ENCODE peak calls at places on chromosomes 13 and 19, in eight cellular contexts. One of them, this sample, is unnamed.
A peak's percentile ranks its signal among the peaks of the same experiment; 100 is the strongest.

GRCh38 chr13:106372199-106373160 is 163.0 kb downstream of the EFNB2 start:
- DNase-seq in cardiac muscle cell: no peak
- DNase-seq in lower lobe of right lung: no peak
- DNase-seq in bronchial epithelial cell: peak; percentile 61
- DNase-seq in CD4-positive, alpha-beta T cell: no peak
- DNase-seq in fibroblast of pulmonary artery: peak; percentile 59
- DNase-seq in GM23338: no peak
- DNase-seq in AG04450: no peak
- DNase-seq in this sample: peak; percentile 42

GRCh38 chr13:73672492-73672891 is 461.7 kb downstream of the KLF12 start:
- DNase-seq in lower lobe of right lung: no peak
- DNase-seq in bronchial epithelial cell: peak; percentile 64
- DNase-seq in AG04450: no peak
- DNase-seq in fibroblast of pulmonary artery: no peak
- DNase-seq in CD4-positive, alpha-beta T cell: no peak
- DNase-seq in GM23338: no peak
- DNase-seq in cardiac muscle cell: no peak
- DNase-seq in this sample: peak; percentile 5

GRCh38 chr13:35953537-35954206 is 177.5 kb downstream of the DCLK1 start:
- DNase-seq in GM23338: peak; percentile 92
- DNase-seq in bronchial epithelial cell: peak; percentile 58
- DNase-seq in cardiac muscle cell: peak; percentile 71
- DNase-seq in lower lobe of right lung: peak; percentile 44
- DNase-seq in fibroblast of pulmonary artery: peak; percentile 96
- DNase-seq in CD4-positive, alpha-beta T cell: no peak
- DNase-seq in AG04450: peak; percentile 79
- DNase-seq in this sample: peak; percentile 96

GRCh38 chr19:7013678-7014077 is 7.6 kb downstream of the MBD3L2B start:
- DNase-seq in fibroblast of pulmonary artery: peak; percentile 23
- DNase-seq in AG04450: no peak
- DNase-seq in lower lobe of right lung: no peak
- DNase-seq in GM23338: no peak
- DNase-seq in cardiac muscle cell: no peak
- DNase-seq in bronchial epithelial cell: peak; percentile 66
- DNase-seq in CD4-positive, alpha-beta T cell: no peak
- DNase-seq in this sample: peak; percentile 60

GRCh38 chr13:84844473-84844872 is 954.7 kb downstream of the SLITRK6 start:
- DNase-seq in fibroblast of pulmonary artery: peak; percentile 16
- DNase-seq in cardiac muscle cell: peak; percentile 20
- DNase-seq in lower lobe of right lung: no peak
- DNase-seq in bronchial epithelial cell: peak; percentile 33
- DNase-seq in AG04450: no peak
- DNase-seq in CD4-positive, alpha-beta T cell: no peak
- DNase-seq in GM23338: peak; percentile 53
- DNase-seq in this sample: no peak

GRCh38 chr13:30312859-30313258 is 5.5 kb upstream of the KATNAL1 start:
- DNase-seq in GM23338: no peak
- DNase-seq in bronchial epithelial cell: no peak
- DNase-seq in fibroblast of pulmonary artery: peak; percentile 70
- DNase-seq in lower lobe of right lung: no peak
- DNase-seq in CD4-positive, alpha-beta T cell: no peak
- DNase-seq in cardiac muscle cell: no peak
- DNase-seq in AG04450: no peak
- DNase-seq in this sample: peak; percentile 77

GRCh38 chr13:51425410-51426042 is 27.3 kb downstream of the INTS6 start:
- DNase-seq in bronchial epithelial cell: peak; percentile 20
- DNase-seq in AG04450: no peak
- DNase-seq in GM23338: peak; percentile 25
- DNase-seq in cardiac muscle cell: no peak
- DNase-seq in fibroblast of pulmonary artery: peak; percentile 69
- DNase-seq in CD4-positive, alpha-beta T cell: no peak
- DNase-seq in lower lobe of right lung: no peak
- DNase-seq in this sample: peak; percentile 59

GRCh38 chr19:47598407-47599349 is 10.3 kb upstream of the BICRA start:
- DNase-seq in cardiac muscle cell: peak; percentile 67
- DNase-seq in CD4-positive, alpha-beta T cell: no peak
- DNase-seq in GM23338: peak; percentile 97
- DNase-seq in AG04450: peak; percentile 89
- DNase-seq in lower lobe of right lung: no peak
- DNase-seq in bronchial epithelial cell: peak; percentile 92
- DNase-seq in fibroblast of pulmonary artery: peak; percentile 95
- DNase-seq in this sample: peak; percentile 96

GRCh38 chr13:36526897-36527296 is 94.6 kb downstream of the CCNA1 start:
- DNase-seq in CD4-positive, alpha-beta T cell: no peak
- DNase-seq in GM23338: peak; percentile 21
- DNase-seq in bronchial epithelial cell: peak; percentile 22
- DNase-seq in lower lobe of right lung: peak; percentile 50
- DNase-seq in cardiac muscle cell: no peak
- DNase-seq in AG04450: no peak
- DNase-seq in fibroblast of pulmonary artery: no peak
- DNase-seq in this sample: no peak

DNA sequence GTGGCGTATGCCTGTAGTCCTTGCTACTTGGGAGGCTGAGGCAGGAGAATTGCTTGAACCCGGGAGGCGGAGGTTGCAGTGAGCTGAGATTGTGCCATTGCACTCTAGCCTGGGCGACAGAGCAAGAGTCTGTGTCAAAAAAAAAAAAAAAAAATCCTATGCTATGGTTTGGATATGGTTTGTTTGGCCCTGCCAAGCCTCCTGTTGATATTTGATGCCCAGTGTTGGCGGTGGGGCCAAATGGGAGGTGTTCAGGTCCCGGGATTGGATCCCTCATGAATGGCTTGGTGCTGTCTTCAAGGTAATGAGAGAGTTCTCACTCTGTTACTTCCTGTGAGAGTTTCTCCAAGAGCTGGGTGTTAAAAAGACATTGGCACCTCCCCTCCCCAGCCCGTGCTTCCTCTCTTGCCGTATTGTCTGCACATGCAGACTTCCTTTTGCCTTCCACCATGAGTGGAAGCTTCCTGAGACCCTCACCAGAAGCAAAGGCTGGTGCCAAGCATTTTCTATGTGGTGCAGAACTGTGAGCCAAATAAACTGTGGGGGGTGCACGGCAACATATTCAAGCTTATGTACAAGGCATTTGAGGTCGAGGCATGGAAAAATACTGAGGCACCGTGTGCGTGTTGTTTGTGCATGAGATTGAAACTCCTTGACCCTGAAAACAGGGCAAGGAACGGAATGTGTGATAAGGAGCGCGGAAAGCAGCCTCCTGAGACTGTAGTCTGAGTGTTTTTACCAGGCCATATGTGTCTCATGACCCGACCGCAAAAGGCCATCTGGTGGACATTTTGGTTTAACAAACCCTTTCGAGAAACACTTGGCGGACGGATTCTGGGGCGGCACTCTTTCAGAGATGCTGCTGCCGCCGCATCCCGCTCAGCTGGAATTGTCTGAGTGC is 7.3 kb downstream of the SIGLEC9 start:
- DNase-seq in fibroblast of pulmonary artery: peak; percentile 86
- DNase-seq in cardiac muscle cell: peak; percentile 44
- DNase-seq in AG04450: peak; percentile 42
- DNase-seq in lower lobe of right lung: peak; percentile 77
- DNase-seq in CD4-positive, alpha-beta T cell: peak; percentile 14
- DNase-seq in GM23338: peak; percentile 59
- DNase-seq in bronchial epithelial cell: no peak
- DNase-seq in this sample: peak; percentile 96
- TF ChIP-seq CTCF in fibroblast of pulmonary artery: peak; percentile 23
- TF ChIP-seq CTCF in cardiac muscle cell: peak; percentile 27
- TF ChIP-seq CTCF in AG04450: peak; percentile 16
- TF ChIP-seq CTCF in lower lobe of right lung: no peak
- TF ChIP-seq CTCF in CD4-positive, alpha-beta T cell: peak; percentile 22
- TF ChIP-seq CTCF in GM23338: no peak
- TF ChIP-seq CTCF in bronchial epithelial cell: no peak
- TF ChIP-seq CTCF in this sample: peak; percentile 26

DNA sequence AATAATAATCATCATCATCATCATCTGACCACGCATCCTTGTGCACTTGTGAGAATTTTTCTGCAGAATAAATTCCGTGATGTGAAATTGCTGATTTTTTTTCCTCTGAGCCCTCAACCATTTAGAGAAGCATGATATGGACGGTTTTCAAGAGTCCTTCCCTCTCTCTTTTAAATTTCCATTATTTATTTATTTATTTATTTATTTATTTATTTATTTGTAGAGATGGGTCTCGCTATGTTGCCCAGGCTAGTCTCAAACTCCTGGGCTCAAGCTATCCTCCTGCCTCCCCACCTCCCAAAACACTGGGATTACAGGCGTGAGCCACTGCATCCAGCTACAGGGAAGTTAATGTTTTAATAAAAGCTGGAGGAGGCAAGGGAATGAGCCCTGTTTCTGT is 39.6 kb downstream of the CACNA1A start:
- DNase-seq in bronchial epithelial cell: no peak
- DNase-seq in lower lobe of right lung: no peak
- DNase-seq in AG04450: no peak
- DNase-seq in GM23338: no peak
- DNase-seq in cardiac muscle cell: no peak
- DNase-seq in fibroblast of pulmonary artery: no peak
- DNase-seq in CD4-positive, alpha-beta T cell: no peak
- DNase-seq in this sample: no peak
- TF ChIP-seq CTCF in bronchial epithelial cell: no peak
- TF ChIP-seq CTCF in lower lobe of right lung: no peak
- TF ChIP-seq CTCF in AG04450: no peak
- TF ChIP-seq CTCF in GM23338: no peak
- TF ChIP-seq CTCF in cardiac muscle cell: no peak
- TF ChIP-seq CTCF in fibroblast of pulmonary artery: no peak
- TF ChIP-seq CTCF in CD4-positive, alpha-beta T cell: no peak
- TF ChIP-seq CTCF in this sample: no peak

GRCh38 chr13:50167967-50168366 is 152.7 kb downstream of the KCNRG start:
- DNase-seq in GM23338: no peak
- DNase-seq in fibroblast of pulmonary artery: no peak
- DNase-seq in CD4-positive, alpha-beta T cell: no peak
- DNase-seq in cardiac muscle cell: no peak
- DNase-seq in lower lobe of right lung: no peak
- DNase-seq in bronchial epithelial cell: no peak
- DNase-seq in AG04450: no peak
- DNase-seq in this sample: no peak

GRCh38 chr13:50168803-50169202 is 153.6 kb downstream of the KCNRG start:
- DNase-seq in lower lobe of right lung: no peak
- DNase-seq in cardiac muscle cell: no peak
- DNase-seq in CD4-positive, alpha-beta T cell: no peak
- DNase-seq in fibroblast of pulmonary artery: no peak
- DNase-seq in GM23338: no peak
- DNase-seq in AG04450: no peak
- DNase-seq in bronchial epithelial cell: peak; percentile 56
- DNase-seq in this sample: no peak

GRCh38 chr13:50171585-50172282 is 156.5 kb downstream of the KCNRG start:
- DNase-seq in CD4-positive, alpha-beta T cell: no peak
- DNase-seq in AG04450: no peak
- DNase-seq in GM23338: no peak
- DNase-seq in lower lobe of right lung: no peak
- DNase-seq in fibroblast of pulmonary artery: no peak
- DNase-seq in cardiac muscle cell: no peak
- DNase-seq in bronchial epithelial cell: no peak
- DNase-seq in this sample: no peak

GRCh38 chr13:50167224-50167947 is 152.1 kb downstream of the KCNRG start:
- DNase-seq in bronchial epithelial cell: no peak
- DNase-seq in AG04450: no peak
- DNase-seq in cardiac muscle cell: no peak
- DNase-seq in lower lobe of right lung: no peak
- DNase-seq in fibroblast of pulmonary artery: no peak
- DNase-seq in GM23338: no peak
- DNase-seq in CD4-positive, alpha-beta T cell: no peak
- DNase-seq in this sample: no peak

GRCh38 chr13:50170447-50171037 is 155.3 kb downstream of the KCNRG start:
- DNase-seq in lower lobe of right lung: no peak
- DNase-seq in GM23338: no peak
- DNase-seq in CD4-positive, alpha-beta T cell: no peak
- DNase-seq in bronchial epithelial cell: peak; percentile 33
- DNase-seq in fibroblast of pulmonary artery: peak; percentile 59
- DNase-seq in AG04450: no peak
- DNase-seq in cardiac muscle cell: no peak
- DNase-seq in this sample: peak; percentile 61
- TF ChIP-seq CTCF in lower lobe of right lung: peak; percentile 36
- TF ChIP-seq CTCF in GM23338: no peak
- TF ChIP-seq CTCF in CD4-positive, alpha-beta T cell: peak; percentile 9
- TF ChIP-seq CTCF in bronchial epithelial cell: peak; percentile 11
- TF ChIP-seq CTCF in fibroblast of pulmonary artery: peak; percentile 50
- TF ChIP-seq CTCF in AG04450: peak; percentile 46
- TF ChIP-seq CTCF in cardiac muscle cell: peak; percentile 46
- TF ChIP-seq CTCF in this sample: peak; percentile 44

GRCh38 chr19:31357315-31357673 is 8.1 kb upstream of the TSHZ3 start:
- DNase-seq in lower lobe of right lung: no peak
- DNase-seq in AG04450: no peak
- DNase-seq in cardiac muscle cell: no peak
- DNase-seq in GM23338: no peak
- DNase-seq in bronchial epithelial cell: no peak
- DNase-seq in CD4-positive, alpha-beta T cell: no peak
- DNase-seq in fibroblast of pulmonary artery: no peak
- DNase-seq in this sample: no peak
- TF ChIP-seq CTCF in lower lobe of right lung: no peak
- TF ChIP-seq CTCF in AG04450: no peak
- TF ChIP-seq CTCF in cardiac muscle cell: no peak
- TF ChIP-seq CTCF in GM23338: no peak
- TF ChIP-seq CTCF in bronchial epithelial cell: no peak
- TF ChIP-seq CTCF in CD4-positive, alpha-beta T cell: no peak
- TF ChIP-seq CTCF in fibroblast of pulmonary artery: no peak
- TF ChIP-seq CTCF in this sample: no peak

GRCh38 chr13:23810842-23811241 is 78.4 kb downstream of the MIPEP start:
- DNase-seq in bronchial epithelial cell: no peak
- DNase-seq in CD4-positive, alpha-beta T cell: no peak
- DNase-seq in GM23338: peak; percentile 48
- DNase-seq in fibroblast of pulmonary artery: no peak
- DNase-seq in cardiac muscle cell: peak; percentile 9
- DNase-seq in AG04450: no peak
- DNase-seq in lower lobe of right lung: no peak
- DNase-seq in this sample: no peak
- TF ChIP-seq CTCF in bronchial epithelial cell: no peak
- TF ChIP-seq CTCF in CD4-positive, alpha-beta T cell: no peak
- TF ChIP-seq CTCF in GM23338: peak; percentile 52
- TF ChIP-seq CTCF in fibroblast of pulmonary artery: no peak
- TF ChIP-seq CTCF in cardiac muscle cell: no peak
- TF ChIP-seq CTCF in AG04450: no peak
- TF ChIP-seq CTCF in lower lobe of right lung: no peak
- TF ChIP-seq CTCF in this sample: no peak

GRCh38 chr13:38582133-38582532 is 104.7 kb upstream of the FREM2 start:
- DNase-seq in fibroblast of pulmonary artery: peak; percentile 57
- DNase-seq in bronchial epithelial cell: peak; percentile 41
- DNase-seq in GM23338: peak; percentile 72
- DNase-seq in AG04450: no peak
- DNase-seq in lower lobe of right lung: no peak
- DNase-seq in CD4-positive, alpha-beta T cell: no peak
- DNase-seq in cardiac muscle cell: peak; percentile 54
- DNase-seq in this sample: peak; percentile 45
- TF ChIP-seq CTCF in fibroblast of pulmonary artery: peak; percentile 56
- TF ChIP-seq CTCF in bronchial epithelial cell: peak; percentile 36
- TF ChIP-seq CTCF in GM23338: peak; percentile 69
- TF ChIP-seq CTCF in AG04450: peak; percentile 44
- TF ChIP-seq CTCF in lower lobe of right lung: peak; percentile 34
- TF ChIP-seq CTCF in CD4-positive, alpha-beta T cell: no peak
- TF ChIP-seq CTCF in cardiac muscle cell: peak; percentile 46
- TF ChIP-seq CTCF in this sample: peak; percentile 49

GRCh38 chr13:62357887-62358645 is 942.4 kb upstream of the PCDH20 start:
- DNase-seq in bronchial epithelial cell: peak; percentile 43
- DNase-seq in GM23338: peak; percentile 89
- DNase-seq in lower lobe of right lung: no peak
- DNase-seq in cardiac muscle cell: peak; percentile 78
- DNase-seq in CD4-positive, alpha-beta T cell: no peak
- DNase-seq in AG04450: peak; percentile 48
- DNase-seq in fibroblast of pulmonary artery: peak; percentile 63
- DNase-seq in this sample: peak; percentile 19
- TF ChIP-seq CTCF in bronchial epithelial cell: peak; percentile 45
- TF ChIP-seq CTCF in GM23338: peak; percentile 91
- TF ChIP-seq CTCF in lower lobe of right lung: no peak
- TF ChIP-seq CTCF in cardiac muscle cell: peak; percentile 45
- TF ChIP-seq CTCF in CD4-positive, alpha-beta T cell: no peak
- TF ChIP-seq CTCF in AG04450: peak; percentile 82
- TF ChIP-seq CTCF in fibroblast of pulmonary artery: peak; percentile 52
- TF ChIP-seq CTCF in this sample: peak; percentile 7

This sample was measured in cardiac fibroblast.